ENCODE peak calls at places on chromosomes 2 and 18, in four cellular contexts. B is K562, K is A549, L is HepG2. Q is an unnamed sample.

GRCh38 chr2:38147333-38148121 is 71.6 kb upstream of the CYP1B1 start:
- DNase-seq in B (no peak), K (no peak), L (no peak), Q (no peak)

GRCh38 chr18:21439453-21439852 is 161.1 kb downstream of the ESCO1 start:
- DNase-seq in B (no peak), K (peak; percentile 51), L (peak; percentile 15), Q (no peak)

GRCh38 chr2:136048886-136049832 is 63.7 kb upstream of the DARS1 start:
- DNase-seq in B (no peak), K (no peak), L (no peak), Q (no peak)

GRCh38 chr2:17543131-17543660 is 2.7 kb downstream of the VSNL1 start:
- DNase-seq in B (no peak), K (no peak), L (no peak), Q (peak; percentile 32)

GRCh38 chr18:74334242-74334893 is 18.7 kb downstream of the C18orf63 start:
- DNase-seq in B (no peak), K (no peak), L (no peak), Q (no peak)

GRCh38 chr2:217731805-217732204 is 271.0 kb downstream of the TNS1 start:
- DNase-seq in B (no peak), K (no peak), L (no peak), Q (no peak)

GRCh38 chr2:112189001-112189556 is 50.9 kb downstream of the FBLN7 start:
- DNase-seq in B (no peak), K (no peak), L (no peak), Q (no peak)

GRCh38 chr2:111030271-111030891 is 90.3 kb upstream of the BCL2L11 start:
- DNase-seq in B (no peak), K (no peak), L (no peak), Q (no peak)

GRCh38 chr2:19623488-19623887 is 265.1 kb upstream of the OSR1 start:
- DNase-seq in B (no peak), K (peak; percentile 59), L (no peak), Q (no peak)

GRCh38 chr2:181239400-181239799 is 217.8 kb upstream of the ITGA4 start:
- DNase-seq in B (no peak), K (peak; percentile 55), L (peak; percentile 13), Q (peak; percentile 36)

GRCh38 chr18:67417864-67418523 is 98.5 kb downstream of the DSEL start:
- DNase-seq in B (no peak), K (peak; percentile 39), L (peak; percentile 23), Q (no peak)

GRCh38 chr18:10949655-10950054 is 199.7 kb downstream of the PIEZO2 start:
- DNase-seq in B (no peak), K (no peak), L (no peak), Q (no peak)

GRCh38 chr2:177118636-177119035 is 94.0 kb upstream of the HNRNPA3 start:
- DNase-seq in B (no peak), K (no peak), L (no peak), Q (peak; percentile 55)

GRCh38 chr18:4125246-4125938 is 329.7 kb downstream of the DLGAP1 start:
- DNase-seq in B (no peak), K (no peak), L (no peak), Q (no peak)

GRCh38 chr2:113283704-113284284 is 5.1 kb upstream of the PAX8 start:
- DNase-seq in B (no peak), K (peak; percentile 94), L (peak; percentile 54), Q (peak; percentile 22)

GRCh38 chr2:215293879-215294278 is 18.0 kb upstream of the ATIC start:
- DNase-seq in B (no peak), K (no peak), L (peak; percentile 29), Q (no peak)

GRCh38 chr2:122478773-122479172 is 723.3 kb downstream of the TSN start:
- DNase-seq in B (no peak), K (no peak), L (no peak), Q (no peak)

GRCh38 chr2:239693761-239694415 is 293.1 kb upstream of the HDAC4 start:
- DNase-seq in B (no peak), K (no peak), L (no peak), Q (no peak)

GRCh38 chr18:55541571-55541970 is 46.4 kb downstream of the TCF4 start:
- DNase-seq in B (no peak), K (no peak), L (no peak), Q (no peak)

GRCh38 chr18:63464434-63464833 is 12.3 kb upstream of the SERPINB5 start:
- DNase-seq in B (no peak), K (no peak), L (no peak), Q (no peak)

GRCh38 chr2:203690110-203691047 is 16.1 kb upstream of the CD28 start:
- DNase-seq in B (no peak), K (no peak), L (no peak), Q (no peak)

GRCh38 chr2:234963785-234964615 is 12.2 kb downstream of the SH3BP4 start:
- DNase-seq in B (no peak), K (no peak), L (no peak), Q (no peak)

GRCh38 chr2:159168707-159169106 is 117.8 kb downstream of the WDSUB1 start:
- DNase-seq in B (no peak), K (peak; percentile 12), L (no peak), Q (no peak)

GRCh38 chr2:54306561-54306960 is 50.5 kb upstream of the TSPYL6 start:
- DNase-seq in B (no peak), K (no peak), L (no peak), Q (no peak)

GRCh38 chr18:34493566-34494358 is 216.3 kb upstream of the DTNA start:
- DNase-seq in B (no peak), K (no peak), L (peak; percentile 14), Q (peak; percentile 66)

GRCh38 chr18:45266023-45266422 is 349.3 kb upstream of the SLC14A2 start:
- DNase-seq in B (no peak), K (no peak), L (no peak), Q (no peak)

GRCh38 chr2:122389694-122390093 is 634.2 kb downstream of the TSN start:
- DNase-seq in B (no peak), K (no peak), L (no peak), Q (no peak)

DNA sequence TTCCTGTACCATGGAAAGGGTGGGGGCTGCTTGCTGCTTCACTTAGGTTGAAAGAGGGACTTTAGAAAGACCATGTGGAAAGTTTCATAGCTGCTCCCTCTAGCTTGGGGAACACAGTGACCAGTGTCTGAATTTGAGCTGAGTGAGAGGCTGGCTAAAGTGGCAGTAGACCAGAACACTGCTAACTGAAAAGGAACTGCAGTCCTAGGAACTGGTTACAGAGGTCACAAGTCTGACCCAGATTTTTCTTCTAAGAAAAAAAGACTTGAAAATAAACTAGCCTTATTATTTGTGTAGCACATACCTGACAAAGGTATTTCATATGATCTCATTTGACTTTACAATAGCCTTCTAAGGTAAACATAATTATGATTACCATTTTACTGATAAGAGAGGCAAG is 153.6 kb downstream of the FSHR start:
- DNase-seq in B (no peak), K (no peak), L (no peak), Q (no peak)
- TF ChIP-seq HMGXB4 in B (no peak), K (no peak), L (no peak), Q (no peak)

DNA sequence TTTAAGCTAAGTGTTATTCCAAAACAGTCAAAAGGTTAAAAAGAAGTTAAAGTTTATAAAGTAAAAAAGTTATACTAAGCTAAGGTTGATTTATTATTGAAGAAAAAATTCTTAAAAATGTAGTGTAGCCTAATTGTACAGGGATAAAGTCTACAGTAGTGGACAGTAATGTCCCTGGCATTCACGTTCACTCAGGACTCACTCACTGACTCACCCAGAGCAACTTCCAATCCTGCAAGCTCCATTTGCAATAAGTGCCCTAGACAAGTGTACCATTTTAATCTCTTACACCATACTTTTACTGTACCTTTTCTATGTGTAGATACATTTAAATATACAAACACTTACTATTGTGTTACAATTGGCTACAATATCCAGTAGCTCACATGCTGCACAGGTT is 86.1 kb downstream of the CACNB4 start:
- DNase-seq in B (no peak), K (no peak), L (no peak), Q (no peak)
- TF ChIP-seq ESRRA in B (no peak), K (no peak), L (no peak), Q (no peak)

DNA sequence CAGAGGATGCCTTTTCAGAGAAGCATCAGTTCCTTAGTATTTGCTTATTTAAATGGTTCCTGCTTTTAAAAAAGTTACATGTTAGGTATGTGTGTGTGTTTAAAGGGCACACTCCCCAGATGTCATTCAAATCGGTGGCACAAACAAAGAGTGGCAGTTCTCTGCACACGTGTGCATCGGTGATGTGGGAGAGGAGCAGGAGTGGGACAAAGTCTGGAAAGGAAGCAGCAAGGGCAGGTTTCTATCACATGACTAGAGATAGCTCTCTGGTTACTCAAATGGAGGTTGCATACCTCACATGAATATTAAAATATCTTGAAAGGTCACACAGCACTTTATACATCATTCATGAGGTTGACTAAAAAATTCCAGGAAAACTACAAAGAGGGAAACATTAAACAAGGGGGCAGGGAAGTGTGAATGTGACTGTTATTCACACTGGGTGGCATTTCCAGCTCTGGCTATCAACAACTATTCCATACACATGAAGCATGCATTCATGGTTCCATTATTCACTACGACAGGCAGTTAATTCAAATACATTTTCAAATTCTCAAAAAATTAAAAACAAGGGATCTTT is 64.7 kb downstream of the SEPTIN10 start:
- DNase-seq in B (no peak), K (no peak), L (no peak), Q (no peak)
- TF ChIP-seq HMGXB4 in B (no peak), K (no peak), L (no peak), Q (no peak)

DNA sequence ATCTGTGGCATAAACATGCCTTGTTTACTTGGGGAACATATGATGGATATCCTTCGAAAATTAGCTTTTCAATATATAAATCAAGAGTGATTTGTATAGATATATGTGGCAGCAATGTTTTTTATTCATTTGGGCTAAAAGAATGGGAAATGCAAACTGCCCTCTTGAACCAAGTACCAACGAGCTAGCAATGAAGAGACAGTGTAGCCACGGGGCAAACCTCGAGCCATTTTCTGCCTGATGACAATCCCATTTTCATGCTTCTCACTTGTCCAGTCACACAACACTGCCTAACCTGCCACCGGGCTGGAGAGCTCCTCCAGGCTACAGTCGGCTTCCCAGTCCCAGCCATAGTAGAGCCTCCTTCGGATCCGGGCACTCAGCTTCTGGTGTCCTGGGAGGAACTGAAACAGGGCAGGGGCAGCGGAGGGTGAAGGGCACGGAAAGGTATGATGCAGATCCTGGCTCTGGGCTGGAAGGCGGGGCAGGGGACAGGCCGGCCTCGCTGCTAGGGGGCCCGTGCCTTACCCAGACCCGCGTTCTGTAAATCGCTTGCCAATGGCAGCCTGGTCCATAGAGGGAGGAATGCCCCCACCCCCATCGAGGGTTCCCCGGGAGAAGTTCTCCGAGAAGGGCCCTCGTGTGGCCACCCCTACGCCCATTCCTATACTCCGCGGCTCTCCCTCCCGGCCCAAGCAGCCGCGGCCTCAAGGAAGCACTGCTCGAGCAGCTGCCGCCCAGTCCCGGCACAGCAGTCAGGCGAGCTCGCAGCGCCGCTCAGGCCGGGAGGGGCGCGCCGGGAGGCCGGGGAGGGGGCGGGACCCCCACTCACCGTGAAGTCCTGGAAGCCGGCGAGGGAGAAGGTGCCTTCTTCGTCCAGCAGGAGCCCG is 552 bp downstream of the CNPPD1 start:
- DNase-seq in B (no peak), K (peak; percentile 34), L (no peak), Q (peak; percentile 64)
- TF ChIP-seq ESRRA in B (no peak), K (no peak), L (no peak), Q (no peak)

Q was measured in WTC11.